ENCODE peak calls at places on chromosomes 2 and 18, in eight cellular contexts. T, B, K, D, I, L, Z and E are unnamed samples.

GRCh38 chr2:152385718-152386117 is 50.7 kb downstream of the FMNL2 start:
- DNase-seq in T (no peak), B (peak), K (no peak), D (no peak), I (no peak), L (no peak), Z (no peak), E (no peak)

GRCh38 chr2:165572155-165572554 is 102.7 kb downstream of the CSRNP3 start:
- DNase-seq in T (peak), B (peak), K (no peak), D (no peak), I (peak), L (no peak), Z (no peak), E (no peak)

GRCh38 chr2:68302281-68302680 is 17.5 kb downstream of the CNRIP1 start:
- DNase-seq in T (no peak), B (no peak), K (no peak), D (no peak), I (no peak), L (no peak), Z (no peak), E (no peak)

GRCh38 chr2:163662141-163662780 is 73.5 kb downstream of the FIGN start:
- DNase-seq in T (no peak), B (no peak), K (no peak), D (no peak), I (no peak), L (no peak), Z (no peak), E (no peak)

GRCh38 chr2:223090081-223090480 is 38.1 kb downstream of the KCNE4 start:
- DNase-seq in T (no peak), B (no peak), K (no peak), D (no peak), I (no peak), L (no peak), Z (no peak), E (no peak)

GRCh38 chr2:170848587-170848986 is 31.9 kb downstream of the GAD1 start:
- DNase-seq in T (no peak), B (no peak), K (no peak), D (no peak), I (no peak), L (no peak), Z (no peak), E (no peak)

GRCh38 chr2:210392469-210392881 is 77.5 kb upstream of the MYL1 start:
- DNase-seq in T (no peak), B (no peak), K (no peak), D (no peak), I (peak), L (no peak), Z (no peak), E (no peak)

GRCh38 chr2:85861180-85861579 is 27.6 kb downstream of the ST3GAL5 start:
- DNase-seq in T (no peak), B (no peak), K (no peak), D (no peak), I (no peak), L (no peak), Z (no peak), E (peak)

GRCh38 chr2:238462782-238463396 is 36.2 kb downstream of the ASB1 start:
- DNase-seq in T (no peak), B (peak), K (no peak), D (no peak), I (peak), L (peak), Z (peak), E (peak)

GRCh38 chr18:32469190-32469611 is 1.5 kb downstream of the GAREM1 start:
- DNase-seq in T (peak), B (peak), K (no peak), D (no peak), I (peak), L (peak), Z (no peak), E (peak)

GRCh38 chr2:133362061-133362476 is 206.2 kb downstream of the NCKAP5 start:
- DNase-seq in T (no peak), B (no peak), K (no peak), D (no peak), I (no peak), L (no peak), Z (no peak), E (no peak)

GRCh38 chr2:26312471-26312870 is 33.5 kb upstream of the SELENOI start:
- DNase-seq in T (no peak), B (no peak), K (no peak), D (no peak), I (no peak), L (no peak), Z (no peak), E (no peak)

GRCh38 chr2:46074501-46074900 is 222.7 kb upstream of the EPAS1 start:
- DNase-seq in T (no peak), B (no peak), K (no peak), D (no peak), I (no peak), L (no peak), Z (no peak), E (no peak)

GRCh38 chr2:104938226-104938941 is 84.5 kb downstream of the POU3F3 start:
- DNase-seq in T (no peak), B (no peak), K (no peak), D (no peak), I (no peak), L (no peak), Z (peak), E (peak)

GRCh38 chr18:48022021-48022420 is 91.6 kb upstream of the SMAD2 start:
- DNase-seq in T (no peak), B (no peak), K (no peak), D (peak), I (no peak), L (no peak), Z (no peak), E (no peak)